ENCODE peak calls at places on chromosomes 2 and 18, in seven cellular contexts. C is NCI-H2029, Z is ovary, X is Caco-2, K is adrenal gland, L is amniotic stem cell, T is MCF 10A. O is an unnamed sample.

GRCh38 chr2:214130115-214130514 is 280.7 kb upstream of the VWC2L start:
- DNase-seq in C (no peak), Z (no peak), X (no peak), K (no peak), L (no peak), T (no peak), O (no peak)

GRCh38 chr2:227932001-227932400 is 60.6 kb downstream of the DAW1 start:
- DNase-seq in C (no peak), Z (no peak), X (no peak), K (no peak), L (no peak), T (no peak), O (no peak)

GRCh38 chr2:179106342-179107178 is 56.6 kb upstream of the CCDC141 start:
- DNase-seq in C (peak), Z (no peak), X (peak), K (peak), L (peak), T (peak), O (peak)

GRCh38 chr18:12625242-12625641 is 32.7 kb downstream of the SPIRE1 start:
- DNase-seq in C (no peak), Z (no peak), X (no peak), K (no peak), L (no peak), T (peak), O (no peak)

GRCh38 chr18:21740474-21740723 is 193 bp upstream of the MIB1 start:
- DNase-seq in C (no peak), Z (no peak), X (peak), K (peak), L (peak), T (peak), O (peak)

GRCh38 chr2:206176128-206176527 is 16.4 kb downstream of the EEF1B2 start:
- DNase-seq in C (no peak), Z (no peak), X (no peak), K (no peak), L (no peak), T (no peak), O (no peak)

GRCh38 chr2:1153959-1154358 is 203.3 kb downstream of the SNTG2 start:
- DNase-seq in C (no peak), Z (no peak), X (no peak), K (peak), L (no peak), T (no peak), O (peak)

GRCh38 chr2:73156539-73157124 is 43.9 kb upstream of the RAB11FIP5 start:
- DNase-seq in C (no peak), Z (peak), X (peak), K (peak), L (peak), T (peak), O (peak)

GRCh38 chr2:11435036-11435435 is 30.9 kb downstream of the E2F6 start:
- DNase-seq in C (no peak), Z (no peak), X (no peak), K (no peak), L (no peak), T (no peak), O (no peak)

GRCh38 chr2:219073413-219074129 is 12.8 kb upstream of the IHH start:
- DNase-seq in C (peak), Z (no peak), X (peak), K (peak), L (no peak), T (peak), O (no peak)

GRCh38 chr2:168375195-168375798 is 80.8 kb upstream of the CERS6 start:
- DNase-seq in C (no peak), Z (no peak), X (no peak), K (no peak), L (no peak), T (peak), O (no peak)

GRCh38 chr18:23981369-23981768 is 33.2 kb upstream of the TTC39C start:
- DNase-seq in C (no peak), Z (no peak), X (no peak), K (no peak), L (no peak), T (no peak), O (no peak)

GRCh38 chr2:13035866-13036265 is 319.1 kb downstream of the TRIB2 start:
- DNase-seq in C (no peak), Z (no peak), X (no peak), K (no peak), L (no peak), T (no peak), O (no peak)

GRCh38 chr2:2265747-2266259 is 65.3 kb downstream of the MYT1L start:
- DNase-seq in C (no peak), Z (no peak), X (no peak), K (no peak), L (no peak), T (no peak), O (no peak)

GRCh38 chr2:28661589-28662001 is 90.0 kb upstream of the PPP1CB start:
- DNase-seq in C (peak), Z (peak), X (no peak), K (peak), L (no peak), T (peak), O (peak)

GRCh38 chr2:25165992-25166618 is 2.3 kb downstream of the POMC start:
- DNase-seq in C (peak), Z (no peak), X (peak), K (peak), L (no peak), T (peak), O (no peak)

GRCh38 chr18:23627325-23627724 is 35.4 kb downstream of the ANKRD29 start:
- DNase-seq in C (peak), Z (no peak), X (no peak), K (no peak), L (peak), T (peak), O (no peak)

GRCh38 chr2:225737556-225737955 is 338.0 kb downstream of the NYAP2 start:
- DNase-seq in C (no peak), Z (no peak), X (no peak), K (no peak), L (no peak), T (peak), O (no peak)

GRCh38 chr18:3350566-3351527 is 88.9 kb downstream of the MYL12B start:
- DNase-seq in C (no peak), Z (no peak), X (no peak), K (no peak), L (no peak), T (peak), O (no peak)

GRCh38 chr18:74333091-74333490 is 17.5 kb downstream of the C18orf63 start:
- DNase-seq in C (no peak), Z (no peak), X (no peak), K (no peak), L (no peak), T (no peak), O (no peak)

GRCh38 chr2:48310581-48310980 is 219.4 kb upstream of the STON1 start:
- DNase-seq in C (no peak), Z (no peak), X (no peak), K (no peak), L (no peak), T (no peak), O (no peak)

GRCh38 chr2:20563833-20564232 is 87.1 kb downstream of the HS1BP3 start:
- DNase-seq in C (no peak), Z (no peak), X (no peak), K (no peak), L (no peak), T (peak), O (no peak)

O was measured in gastrocnemius medialis.